ENCODE peak calls at places on chromosomes 16 and 17, in five cellular contexts. One of them, this sample, is unnamed. For H3K9me3, the result is how much of the 10 kb centered on the place peaks cover.

GRCh38 chr17:26782153-26782552 is 511.8 kb upstream of the WSB1 start:
- DNase-seq in CD8-positive, alpha-beta memory T cell: no peak
- DNase-seq in thoracic aorta: no peak
- DNase-seq in cardiac muscle cell: no peak
- DNase-seq in aorta: no peak
- DNase-seq in this sample: peak

GRCh38 chr16:68490829-68491575 is 42.7 kb upstream of the SMPD3 start:
- DNase-seq in cardiac muscle cell: peak
- DNase-seq in aorta: no peak
- DNase-seq in thoracic aorta: no peak
- DNase-seq in CD8-positive, alpha-beta memory T cell: no peak
- DNase-seq in this sample: no peak

GRCh38 chr17:6139447-6139832 is 69.3 kb downstream of the WSCD1 start:
- DNase-seq in aorta: no peak
- DNase-seq in cardiac muscle cell: no peak
- DNase-seq in CD8-positive, alpha-beta memory T cell: no peak
- DNase-seq in thoracic aorta: no peak
- DNase-seq in this sample: no peak

GRCh38 chr16:79776243-79776884 is 175.8 kb upstream of the MAF start:
- DNase-seq in CD8-positive, alpha-beta memory T cell: no peak
- DNase-seq in thoracic aorta: no peak
- DNase-seq in cardiac muscle cell: peak
- DNase-seq in aorta: no peak
- DNase-seq in this sample: peak

GRCh38 chr16:23434380-23434779 is 18.6 kb downstream of the COG7 start:
- DNase-seq in cardiac muscle cell: peak
- DNase-seq in CD8-positive, alpha-beta memory T cell: no peak
- DNase-seq in thoracic aorta: no peak
- DNase-seq in aorta: no peak
- DNase-seq in this sample: no peak

GRCh38 chr16:78290498-78291271 is 191.2 kb downstream of the WWOX start:
- DNase-seq in aorta: no peak
- DNase-seq in CD8-positive, alpha-beta memory T cell: no peak
- DNase-seq in cardiac muscle cell: no peak
- DNase-seq in thoracic aorta: no peak
- DNase-seq in this sample: no peak

GRCh38 chr17:81052199-81052997 is 17.4 kb downstream of the BAIAP2 start:
- DNase-seq in CD8-positive, alpha-beta memory T cell: no peak
- DNase-seq in cardiac muscle cell: no peak
- DNase-seq in aorta: no peak
- DNase-seq in thoracic aorta: no peak
- DNase-seq in this sample: no peak

GRCh38 chr17:44820631-44821196 is 9.4 kb downstream of the GJC1 start:
- DNase-seq in cardiac muscle cell: peak
- DNase-seq in aorta: no peak
- DNase-seq in thoracic aorta: no peak
- DNase-seq in CD8-positive, alpha-beta memory T cell: no peak
- DNase-seq in this sample: no peak

GRCh38 chr17:75517277-75517865 is 1.0 kb downstream of the TSEN54 start:
- DNase-seq in CD8-positive, alpha-beta memory T cell: peak
- DNase-seq in thoracic aorta: no peak
- DNase-seq in aorta: peak
- DNase-seq in cardiac muscle cell: no peak
- DNase-seq in this sample: no peak

GRCh38 chr16:57906385-57907316 is 64.3 kb downstream of the CNGB1 start:
- DNase-seq in CD8-positive, alpha-beta memory T cell: peak
- DNase-seq in cardiac muscle cell: no peak
- DNase-seq in aorta: no peak
- DNase-seq in thoracic aorta: no peak
- DNase-seq in this sample: no peak

GRCh38 chr16:82655315-82655714 is 28.5 kb downstream of the CDH13 start:
- DNase-seq in aorta: peak
- DNase-seq in CD8-positive, alpha-beta memory T cell: peak
- DNase-seq in thoracic aorta: no peak
- DNase-seq in cardiac muscle cell: peak
- DNase-seq in this sample: no peak

GRCh38 chr17:37671028-37671812 is 28.0 kb upstream of the DDX52 start:
- DNase-seq in aorta: no peak
- DNase-seq in cardiac muscle cell: no peak
- DNase-seq in thoracic aorta: no peak
- DNase-seq in CD8-positive, alpha-beta memory T cell: no peak
- DNase-seq in this sample: no peak

GRCh38 chr16:4323071-4323844 is 7.4 kb downstream of the GLIS2 start:
- DNase-seq in thoracic aorta: no peak
- DNase-seq in CD8-positive, alpha-beta memory T cell: no peak
- DNase-seq in aorta: peak
- DNase-seq in cardiac muscle cell: no peak
- DNase-seq in this sample: no peak

GRCh38 chr17:82936768-82937171 is 96.9 kb upstream of the ZNF750 start:
- DNase-seq in thoracic aorta: no peak
- DNase-seq in cardiac muscle cell: no peak
- DNase-seq in aorta: no peak
- DNase-seq in CD8-positive, alpha-beta memory T cell: no peak
- DNase-seq in this sample: peak

GRCh38 chr17:40453881-40454630 is 10.8 kb downstream of the IGFBP4 start:
- DNase-seq in CD8-positive, alpha-beta memory T cell: no peak
- DNase-seq in thoracic aorta: no peak
- DNase-seq in cardiac muscle cell: no peak
- DNase-seq in aorta: no peak
- DNase-seq in this sample: peak

GRCh38 chr16:14405611-14406537 is 224.2 kb downstream of the PARN start:
- DNase-seq in cardiac muscle cell: no peak
- DNase-seq in aorta: no peak
- DNase-seq in thoracic aorta: no peak
- DNase-seq in CD8-positive, alpha-beta memory T cell: no peak
- DNase-seq in this sample: no peak

GRCh38 chr17:5581655-5582054 is 2.7 kb downstream of the NLRP1 start:
- DNase-seq in thoracic aorta: no peak
- DNase-seq in aorta: no peak
- DNase-seq in cardiac muscle cell: no peak
- DNase-seq in CD8-positive, alpha-beta memory T cell: no peak
- DNase-seq in this sample: no peak

GRCh38 chr17:54451051-54451450 is 449.6 kb upstream of the TOM1L1 start:
- DNase-seq in aorta: no peak
- DNase-seq in CD8-positive, alpha-beta memory T cell: no peak
- DNase-seq in thoracic aorta: no peak
- DNase-seq in cardiac muscle cell: no peak
- DNase-seq in this sample: no peak

GRCh38 chr17:54452666-54453348 is 447.8 kb upstream of the TOM1L1 start:
- DNase-seq in CD8-positive, alpha-beta memory T cell: no peak
- DNase-seq in aorta: no peak
- DNase-seq in cardiac muscle cell: no peak
- DNase-seq in thoracic aorta: no peak
- DNase-seq in this sample: no peak

GRCh38 chr17:54455251-54455868 is 445.3 kb upstream of the TOM1L1 start:
- DNase-seq in thoracic aorta: no peak
- DNase-seq in CD8-positive, alpha-beta memory T cell: no peak
- DNase-seq in aorta: no peak
- DNase-seq in cardiac muscle cell: no peak
- DNase-seq in this sample: no peak
- H3K9me3 ChIP-seq in thoracic aorta: under half
- H3K9me3 ChIP-seq in CD8-positive, alpha-beta memory T cell: under half
- H3K9me3 ChIP-seq in aorta: under half
- H3K9me3 ChIP-seq in cardiac muscle cell: under half
- H3K9me3 ChIP-seq in this sample: under half

DNA sequence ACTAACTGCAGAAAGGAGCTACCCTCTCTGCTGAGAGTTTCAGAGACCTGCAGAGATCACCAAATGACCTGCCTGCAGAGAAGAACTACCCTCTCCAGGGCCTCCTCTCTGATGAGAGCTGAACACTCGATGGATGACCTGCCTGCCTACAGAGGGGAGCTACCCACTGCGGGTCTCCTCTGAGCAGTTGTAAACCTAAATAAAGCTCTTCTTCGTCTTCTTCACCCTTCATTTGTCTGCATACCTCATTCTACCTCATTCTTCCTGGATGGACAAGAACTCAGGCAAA is 24.2 kb downstream of the SSH2 start:
- DNase-seq in aorta: no peak
- DNase-seq in thoracic aorta: no peak
- DNase-seq in cardiac muscle cell: no peak
- DNase-seq in CD8-positive, alpha-beta memory T cell: no peak
- DNase-seq in this sample: no peak
- H3K9me3 ChIP-seq in aorta: under half
- H3K9me3 ChIP-seq in thoracic aorta: under half
- H3K9me3 ChIP-seq in cardiac muscle cell: under half
- H3K9me3 ChIP-seq in CD8-positive, alpha-beta memory T cell: under half
- H3K9me3 ChIP-seq in this sample: under half

GRCh38 chr16:71448274-71448866 is 6.5 kb upstream of the TLE7 start:
- DNase-seq in CD8-positive, alpha-beta memory T cell: no peak
- DNase-seq in aorta: no peak
- DNase-seq in cardiac muscle cell: no peak
- DNase-seq in thoracic aorta: no peak
- DNase-seq in this sample: no peak
- H3K9me3 ChIP-seq in CD8-positive, alpha-beta memory T cell: under half
- H3K9me3 ChIP-seq in aorta: under half
- H3K9me3 ChIP-seq in cardiac muscle cell: under half
- H3K9me3 ChIP-seq in thoracic aorta: half or more
- H3K9me3 ChIP-seq in this sample: half or more

GRCh38 chr17:22303865-22304264 is 611.5 kb downstream of the KCNJ18 start:
- DNase-seq in CD8-positive, alpha-beta memory T cell: no peak
- DNase-seq in cardiac muscle cell: no peak
- DNase-seq in aorta: no peak
- DNase-seq in thoracic aorta: no peak
- DNase-seq in this sample: no peak

GRCh38 chr17:22300731-22301352 is 608.5 kb downstream of the KCNJ18 start:
- DNase-seq in CD8-positive, alpha-beta memory T cell: no peak
- DNase-seq in cardiac muscle cell: no peak
- DNase-seq in thoracic aorta: no peak
- DNase-seq in aorta: no peak
- DNase-seq in this sample: no peak

GRCh38 chr17:22304667-22305303 is 612.5 kb downstream of the KCNJ18 start:
- DNase-seq in cardiac muscle cell: no peak
- DNase-seq in aorta: no peak
- DNase-seq in CD8-positive, alpha-beta memory T cell: no peak
- DNase-seq in thoracic aorta: no peak
- DNase-seq in this sample: no peak

GRCh38 chr17:22301353-22301745 is 609.0 kb downstream of the KCNJ18 start:
- DNase-seq in cardiac muscle cell: no peak
- DNase-seq in thoracic aorta: no peak
- DNase-seq in CD8-positive, alpha-beta memory T cell: no peak
- DNase-seq in aorta: no peak
- DNase-seq in this sample: no peak

GRCh38 chr17:22303096-22303495 is 610.8 kb downstream of the KCNJ18 start:
- DNase-seq in CD8-positive, alpha-beta memory T cell: no peak
- DNase-seq in thoracic aorta: no peak
- DNase-seq in cardiac muscle cell: no peak
- DNase-seq in aorta: no peak
- DNase-seq in this sample: no peak
- H3K9me3 ChIP-seq in CD8-positive, alpha-beta memory T cell: under half
- H3K9me3 ChIP-seq in thoracic aorta: under half
- H3K9me3 ChIP-seq in cardiac muscle cell: under half
- H3K9me3 ChIP-seq in aorta: under half
- H3K9me3 ChIP-seq in this sample: under half

DNA sequence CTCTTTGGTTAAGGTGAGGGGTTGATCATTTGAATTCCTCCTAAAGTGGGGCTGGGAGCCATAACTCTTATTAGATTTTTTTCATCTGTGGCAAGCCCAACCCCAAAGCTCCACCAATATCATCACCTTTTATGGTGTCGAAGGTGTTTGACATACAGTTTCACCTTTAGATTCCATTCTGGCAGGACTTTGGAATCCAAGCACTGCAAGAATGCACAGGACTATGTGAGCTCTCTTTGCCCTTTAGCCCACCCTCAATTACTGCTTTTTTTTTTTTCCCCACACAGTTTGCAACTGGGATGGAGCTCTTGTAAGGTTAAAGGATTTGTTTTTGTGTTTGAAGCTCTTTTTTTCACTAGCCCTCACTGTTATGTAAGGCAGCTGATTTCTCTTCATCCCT is 154.0 kb upstream of the KCNJ16 start:
- DNase-seq in thoracic aorta: no peak
- DNase-seq in CD8-positive, alpha-beta memory T cell: no peak
- DNase-seq in aorta: no peak
- DNase-seq in cardiac muscle cell: no peak
- DNase-seq in this sample: no peak
- H3K9me3 ChIP-seq in thoracic aorta: under half
- H3K9me3 ChIP-seq in CD8-positive, alpha-beta memory T cell: under half
- H3K9me3 ChIP-seq in aorta: under half
- H3K9me3 ChIP-seq in cardiac muscle cell: under half
- H3K9me3 ChIP-seq in this sample: under half

This sample was measured in heart left ventricle.